ENCODE peak calls at places on chromosomes 16 and 17, in four cellular contexts. Y is tibial artery, E is K562, M is A549. I is an unnamed sample. For H3K4me1, the result is how much of the 10 kb centered on the place peaks cover.

GRCh38 chr16:6684076-6684673 is 648.5 kb upstream of the RBFOX1 start:
- DNase-seq in Y (no peak), E (peak), M (peak), I (peak)

GRCh38 chr17:57549468-57549867 is 195.6 kb downstream of the CCDC182 start:
- DNase-seq in E (no peak), Y (no peak), M (no peak), I (no peak)

GRCh38 chr17:30920282-30920681 is 1.5 kb upstream of the ADAP2 start:
- DNase-seq in E (no peak), M (peak), Y (no peak), I (no peak)

GRCh38 chr16:87580855-87581261 is 21.4 kb upstream of the JPH3 start:
- DNase-seq in Y (no peak), M (peak), E (peak), I (peak)

GRCh38 chr16:86509759-86510464 is 415 bp upstream of the FOXF1 start:
- DNase-seq in M (no peak), E (no peak), Y (no peak), I (no peak)

GRCh38 chr16:3819741-3820724 is 60.5 kb downstream of the CREBBP start:
- DNase-seq in M (peak), Y (no peak), E (peak), I (peak)

GRCh38 chr16:49698416-49698815 is 157.5 kb downstream of the ZNF423 start:
- DNase-seq in E (peak), Y (peak), M (no peak), I (peak)

GRCh38 chr17:20095366-20096080 is 86.4 kb downstream of the SPECC1 start:
- DNase-seq in M (peak), E (no peak), Y (peak), I (peak)

GRCh38 chr17:70168044-70168978 is 1.0 kb upstream of the KCNJ2 start:
- DNase-seq in M (peak), E (peak), Y (peak), I (peak)

GRCh38 chr17:47720754-47721533 is 12.1 kb upstream of the TBX21 start:
- DNase-seq in M (no peak), E (no peak), Y (no peak), I (peak)

GRCh38 chr17:9984768-9985167 is 79.7 kb upstream of the RCVRN start:
- DNase-seq in Y (no peak), E (no peak), M (no peak), I (no peak)

GRCh38 chr17:75207760-75208159 is 2.3 kb downstream of the NUP85 start:
- DNase-seq in E (no peak), Y (no peak), M (no peak), I (no peak)

GRCh38 chr16:28492511-28492910 is 637 bp upstream of the CLN3 start:
- DNase-seq in E (no peak), Y (no peak), M (no peak), I (no peak)

GRCh38 chr16:15897834-15898254 is 9.4 kb upstream of the CEP20 start:
- DNase-seq in Y (no peak), E (no peak), M (no peak), I (no peak)

GRCh38 chr16:28309811-28310311 is 17.5 kb downstream of the SBK1 start:
- DNase-seq in Y (no peak), M (no peak), E (peak), I (no peak)

GRCh38 chr17:50290074-50290702 is 15.9 kb downstream of the TMEM92 start:
- DNase-seq in M (peak), E (no peak), Y (peak), I (no peak)

GRCh38 chr17:41974031-41974430 is 7.4 kb downstream of the CNP start:
- DNase-seq in M (no peak), Y (no peak), E (no peak), I (no peak)

GRCh38 chr17:13788385-13788784 is 186.7 kb upstream of the HS3ST3A1 start:
- DNase-seq in M (no peak), Y (no peak), E (no peak), I (no peak)

GRCh38 chr16:14193316-14193871 is 122.3 kb downstream of the MRTFB start:
- DNase-seq in M (no peak), Y (no peak), E (no peak), I (no peak)

GRCh38 chr17:20266806-20267458 is 200.4 kb downstream of the LGALS9B start:
- DNase-seq in M (no peak), E (peak), Y (no peak), I (no peak)

GRCh38 chr17:47279062-47279801 is 25.6 kb downstream of the ITGB3 start:
- DNase-seq in M (peak), Y (peak), E (peak), I (no peak)

GRCh38 chr17:31371511-31372097 is 19.9 kb upstream of the RAB11FIP4 start:
- DNase-seq in Y (no peak), M (no peak), E (no peak), I (no peak)

GRCh38 chr16:23739516-23739915 is 15.3 kb upstream of the CHP2 start:
- DNase-seq in Y (no peak), E (no peak), M (no peak), I (no peak)

GRCh38 chr17:75047398-75048098 is 523 bp downstream of the KCTD2 start:
- DNase-seq in M (no peak), E (no peak), Y (peak), I (no peak)

GRCh38 chr17:61647044-61647443 is 56.0 kb upstream of the NACA2 start:
- DNase-seq in M (no peak), Y (no peak), E (no peak), I (no peak)

GRCh38 chr16:12235110-12235509 is 258.6 kb downstream of the SNX29 start:
- DNase-seq in M (no peak), E (no peak), Y (no peak), I (no peak)

DNA sequence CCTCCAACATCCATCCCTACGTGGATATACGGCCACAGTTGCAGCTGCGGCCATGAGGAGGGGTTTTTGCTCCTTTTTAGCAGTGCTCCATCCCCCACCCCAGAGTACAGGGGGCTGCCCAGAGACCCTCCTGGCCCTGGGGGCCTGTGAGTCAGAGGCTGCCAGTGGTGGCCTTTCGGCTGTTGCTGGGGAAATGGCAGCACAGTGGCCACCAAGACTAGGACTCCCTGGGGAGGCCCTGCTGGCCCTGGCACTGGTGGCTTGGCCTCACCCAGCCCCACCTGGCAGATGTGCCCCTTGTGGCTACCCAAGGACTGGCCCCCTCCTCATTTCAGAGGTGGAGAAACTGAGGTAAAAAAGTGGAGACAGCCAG is 29.1 kb downstream of the RAI1 start:
- DNase-seq in Y (no peak), M (no peak), E (no peak), I (no peak)
- H3K4me1 ChIP-seq in Y (under half), M (half or more), E (under half), I (under half)

GRCh38 chr17:45705123-45706009 is 78.8 kb upstream of the CRHR1 start:
- DNase-seq in Y (no peak), E (peak), M (peak), I (no peak)
- H3K4me3 ChIP-seq in Y (no peak), E (no peak), M (no peak), I (no peak)

GRCh38 chr17:77208856-77209255 is 68.1 kb downstream of the SEC14L1 start:
- DNase-seq in E (no peak), M (no peak), Y (no peak), I (no peak)

GRCh38 chr17:77206557-77206956 is 65.8 kb downstream of the SEC14L1 start:
- DNase-seq in M (no peak), Y (no peak), E (no peak), I (no peak)

GRCh38 chr17:77208217-77208808 is 67.5 kb downstream of the SEC14L1 start:
- DNase-seq in Y (peak), E (no peak), M (peak), I (no peak)

GRCh38 chr17:77209330-77209748 is 68.6 kb downstream of the SEC14L1 start:
- DNase-seq in M (no peak), E (no peak), Y (no peak), I (no peak)

GRCh38 chr17:77207689-77208216 is 67.0 kb downstream of the SEC14L1 start:
- DNase-seq in M (no peak), Y (no peak), E (no peak), I (no peak)
- H3K4me1 ChIP-seq in M (under half), Y (under half), E (under half), I (under half)

GRCh38 chr17:39668141-39668924 is at the start of gene PNMT:
- DNase-seq in E (peak), Y (peak), M (peak), I (peak)
- H3K4me3 ChIP-seq in E (peak), Y (peak), M (peak), I (peak)

GRCh38 chr16:70713342-70713741 is 27.5 kb upstream of the MTSS2 start:
- DNase-seq in Y (no peak), E (no peak), M (no peak), I (no peak)
- H3K4me1 ChIP-seq in Y (under half), E (under half), M (under half), I (under half)

GRCh38 chr17:73648543-73648820 is 4.2 kb upstream of the SDK2 start:
- DNase-seq in M (no peak), Y (no peak), E (no peak), I (no peak)
- H3K4me3 ChIP-seq in M (no peak), Y (no peak), E (no peak), I (no peak)

DNA sequence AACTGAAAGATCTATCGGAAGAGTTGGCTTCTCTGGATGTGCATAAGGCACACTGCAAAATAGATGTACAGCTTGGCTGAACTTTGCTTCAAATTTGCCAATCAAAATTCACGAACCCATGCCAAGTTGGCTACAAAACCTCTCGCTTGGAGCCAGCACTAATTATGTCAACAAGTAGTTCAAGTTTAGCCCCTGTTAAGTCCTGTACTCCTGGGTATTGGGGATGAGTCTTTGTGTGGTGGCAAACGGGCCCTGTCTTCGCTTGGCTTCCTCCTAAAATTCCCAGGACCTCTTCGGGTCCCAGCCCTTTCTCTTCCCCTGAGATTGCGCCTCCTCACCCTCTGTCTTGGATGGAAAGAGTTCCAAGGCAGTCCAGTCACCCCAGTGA is 718.0 kb downstream of the WWOX start:
- DNase-seq in M (no peak), E (no peak), Y (no peak), I (no peak)
- H3K4me1 ChIP-seq in M (under half), E (under half), Y (under half), I (under half)

DNA sequence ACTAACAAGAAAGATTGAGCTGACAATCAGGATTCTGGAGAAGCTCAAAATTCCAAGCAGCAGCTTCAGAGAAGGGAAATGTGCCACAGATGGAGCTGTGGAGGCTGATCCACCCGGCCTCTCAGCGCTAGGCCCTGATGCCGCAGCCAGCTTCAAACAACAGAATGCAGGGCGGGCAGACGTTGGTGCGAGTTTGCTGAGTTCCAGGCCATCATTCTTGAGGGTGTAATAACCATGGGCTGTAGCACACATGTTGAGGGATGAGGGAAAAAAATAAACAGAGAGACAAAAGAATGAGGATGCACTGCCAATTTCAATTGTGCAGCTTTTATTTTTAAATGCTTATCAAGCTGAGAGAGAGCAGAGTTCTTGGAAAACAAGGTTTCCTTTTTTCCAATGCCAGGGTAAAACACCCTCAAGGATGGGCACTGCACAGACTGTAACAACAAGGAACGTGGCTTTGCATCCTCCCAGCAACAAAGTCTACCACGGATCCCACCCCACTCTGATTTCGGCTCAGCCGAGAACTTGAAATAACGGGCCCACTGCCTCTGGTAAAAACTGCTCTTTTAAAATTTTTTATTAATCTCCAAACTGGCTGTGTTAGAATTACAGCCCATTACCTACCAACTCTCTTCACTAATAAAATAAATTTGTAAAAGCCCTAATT is 90.2 kb downstream of the SMG6 start:
- DNase-seq in M (no peak), E (no peak), Y (no peak), I (no peak)
- H3K4me3 ChIP-seq in M (no peak), E (no peak), Y (no peak), I (no peak)

I was measured in BE2C.